ENCODE peak calls at places on chromosomes 3 and 15, in four cellular contexts. G is Panc1, B is transverse colon, X is progenitor cell of endocrine pancreas. A is an unnamed sample.

GRCh38 chr3:36932979-36933378 is 11.9 kb downstream of the TRANK1 start:
- DNase-seq in B (no peak), G (no peak), X (no peak), A (no peak)

GRCh38 chr3:51682079-51682478 is 11.0 kb downstream of the TEX264 start:
- DNase-seq in B (peak; percentile 74), X (no peak), G (peak; percentile 76), A (no peak)

GRCh38 chr15:69958494-69959134 is 139.1 kb downstream of the TLE3 start:
- DNase-seq in G (no peak), B (no peak), X (no peak), A (no peak)

GRCh38 chr3:78029775-78030174 is 989.9 kb downstream of the ROBO2 start:
- DNase-seq in X (no peak), B (no peak), G (no peak), A (no peak)

GRCh38 chr3:177893321-177893720 is 642.9 kb upstream of the KCNMB2 start:
- DNase-seq in G (no peak), B (no peak), X (no peak), A (no peak)

GRCh38 chr3:23385327-23385726 is 182.2 kb downstream of the UBE2E2 start:
- DNase-seq in X (no peak), G (no peak), B (no peak), A (no peak)

GRCh38 chr3:54047568-54047967 is 74.8 kb upstream of the CACNA2D3 start:
- DNase-seq in B (no peak), X (no peak), G (no peak), A (no peak)

GRCh38 chr3:115381573-115381912 is 234.5 kb upstream of the ZBTB20 start:
- DNase-seq in X (no peak), G (no peak), B (no peak), A (no peak)

GRCh38 chr3:170330366-170330765 is 27.1 kb upstream of the SKIL start:
- DNase-seq in G (peak; percentile 30), B (peak; percentile 28), X (no peak), A (no peak)

GRCh38 chr3:155078959-155079794 is 942 bp upstream of the MME start:
- DNase-seq in X (no peak), G (no peak), B (no peak), A (no peak)

GRCh38 chr3:55959681-55960080 is 472.6 kb upstream of the WNT5A start:
- DNase-seq in G (no peak), X (no peak), B (no peak), A (no peak)

GRCh38 chr3:81749285-81749684 is 12.2 kb downstream of the GBE1 start:
- DNase-seq in B (no peak), X (no peak), G (no peak), A (no peak)

DNA sequence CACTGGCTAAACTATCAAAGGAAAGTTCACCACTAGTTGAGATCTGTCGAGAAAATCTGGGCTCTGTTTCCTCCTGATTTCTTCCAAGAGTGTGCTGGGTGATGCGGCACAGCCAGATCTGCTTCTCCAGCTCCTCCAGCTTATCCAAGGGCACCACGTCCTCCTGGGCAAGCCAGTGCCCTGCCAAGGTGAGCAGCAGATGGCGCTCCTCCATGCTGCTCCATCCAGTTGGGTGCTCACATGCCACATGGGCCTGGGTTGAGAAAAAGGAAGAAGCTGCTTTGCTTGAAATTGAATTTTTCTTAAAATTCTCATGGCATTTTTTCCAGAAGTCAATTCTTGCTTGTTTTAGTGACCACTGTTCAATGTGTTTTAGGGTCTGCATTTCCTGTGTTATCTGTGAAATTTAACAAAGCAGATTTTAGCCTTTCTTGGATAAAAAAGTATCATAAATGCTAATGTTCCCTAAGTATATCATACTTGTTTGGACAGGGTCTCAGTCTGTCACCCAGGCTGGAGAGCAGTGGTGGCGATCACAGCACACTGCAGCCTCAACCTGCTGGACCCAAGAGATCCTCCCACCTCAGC is 47.3 kb downstream of the EIF3J start:
- DNase-seq in G (peak; percentile 36), X (no peak), B (peak; percentile 49), A (no peak)
- TF ChIP-seq CTCF in G (peak; percentile 86), X (peak; percentile 27), B (no peak), A (no peak)

DNA sequence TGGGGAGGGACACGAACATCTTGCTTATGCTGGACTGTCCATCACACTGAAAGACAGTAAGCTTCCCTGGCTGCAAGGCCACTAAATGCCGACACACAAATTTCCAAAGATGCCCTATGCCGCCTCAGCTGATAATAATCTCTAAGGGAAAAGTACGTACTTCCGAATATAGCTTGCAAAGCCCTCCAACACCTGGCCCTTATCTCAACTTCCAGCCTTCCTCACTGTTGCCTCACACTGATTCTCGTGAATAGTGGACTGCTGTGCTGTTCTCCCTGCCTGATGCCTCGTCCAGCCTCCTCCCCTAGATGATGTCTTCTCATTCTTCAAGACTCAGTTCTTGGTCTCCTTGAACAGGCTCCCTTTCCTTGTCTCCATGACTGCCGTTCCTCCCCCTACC is 72.3 kb downstream of the CD47 start:
- DNase-seq in G (no peak), B (no peak), X (no peak), A (no peak)
- TF ChIP-seq CTCF in G (no peak), B (no peak), X (no peak), A (no peak)

DNA sequence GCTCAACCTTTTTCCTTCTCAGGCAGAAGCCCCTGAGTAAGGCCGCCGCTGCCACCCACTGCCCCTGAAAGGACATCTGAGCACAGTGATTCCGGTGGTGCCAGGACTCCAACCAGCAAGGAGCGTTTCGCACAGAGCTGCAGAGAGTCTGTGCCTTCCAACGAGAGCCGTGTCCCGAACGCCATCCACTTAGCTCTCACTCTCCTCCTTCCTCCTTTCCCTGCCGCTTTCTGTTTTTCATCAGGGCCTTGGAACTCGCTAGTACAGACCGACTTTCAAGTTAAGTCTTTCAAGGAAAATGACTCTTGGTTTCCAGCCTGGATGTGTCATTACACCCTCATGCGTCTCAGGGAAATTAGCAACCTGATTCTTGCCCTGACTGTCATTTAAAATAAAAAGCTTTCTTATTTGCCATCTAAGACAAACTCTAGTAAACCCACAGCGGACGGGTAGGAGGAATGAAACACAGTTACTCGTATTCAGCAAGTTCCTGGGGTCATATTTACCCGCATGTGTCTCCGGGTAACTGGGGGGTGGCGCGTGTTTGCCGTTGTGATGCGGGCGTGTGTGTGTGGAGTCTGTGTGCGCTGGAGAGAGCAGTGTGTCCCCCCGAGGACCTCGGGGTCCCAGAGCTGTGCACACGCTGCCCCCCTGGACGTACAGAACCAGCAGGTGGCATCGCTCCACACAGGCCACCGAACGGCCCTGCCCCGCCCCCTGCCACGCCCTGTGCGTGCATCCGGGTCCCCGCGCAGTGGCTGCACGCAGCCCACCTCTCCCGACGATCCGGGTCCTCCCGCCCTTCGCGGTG is 30.4 kb upstream of the ALDH1A3 start:
- DNase-seq in G (peak; percentile 24), B (peak; percentile 72), X (peak; percentile 23), A (no peak)
- TF ChIP-seq CTCF in G (peak; percentile 78), B (no peak), X (no peak), A (no peak)

DNA sequence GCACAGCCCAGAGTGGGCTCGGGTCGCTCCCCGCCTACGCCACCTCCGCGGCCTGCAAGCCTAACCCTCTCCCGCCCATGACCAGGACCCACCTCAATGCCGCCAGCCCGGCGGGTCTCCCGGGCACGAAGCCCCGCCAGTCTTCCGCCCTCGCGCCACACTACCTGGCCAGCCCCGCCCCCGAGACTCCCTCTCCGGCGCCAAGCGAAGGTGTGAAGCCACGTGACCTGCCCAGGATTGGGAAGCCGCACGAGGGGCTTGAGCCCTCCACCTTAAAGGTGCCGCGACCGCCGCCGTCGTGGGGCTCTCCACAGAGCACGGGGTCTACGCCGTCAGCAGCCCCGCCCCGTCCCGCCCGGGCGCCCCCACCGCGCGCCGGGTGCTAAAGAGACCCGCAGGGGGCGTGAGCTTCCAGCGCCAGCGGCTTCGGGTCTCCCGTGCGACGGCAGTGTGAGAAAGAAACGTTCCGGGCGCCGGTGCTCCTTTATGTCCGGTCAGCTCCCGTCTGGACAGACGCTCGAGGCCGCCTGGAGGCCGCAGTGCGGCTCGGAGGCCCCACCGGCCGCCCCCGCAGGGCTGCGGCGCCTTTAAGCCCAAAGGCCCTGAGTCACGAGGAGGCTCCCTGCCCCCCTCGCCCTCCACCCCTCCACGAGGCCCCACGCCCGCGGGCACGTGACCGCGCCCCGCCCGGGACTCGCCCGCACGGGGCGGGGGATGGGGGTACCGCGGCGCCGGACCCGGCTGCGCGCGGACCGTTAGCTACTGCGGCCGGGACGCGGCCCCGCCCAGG is at the start of gene CPEB1:
- DNase-seq in X (no peak), B (peak; percentile 42), G (no peak), A (no peak)
- TF ChIP-seq CTCF in X (peak; percentile 35), B (no peak), G (peak; percentile 56), A (no peak)

DNA sequence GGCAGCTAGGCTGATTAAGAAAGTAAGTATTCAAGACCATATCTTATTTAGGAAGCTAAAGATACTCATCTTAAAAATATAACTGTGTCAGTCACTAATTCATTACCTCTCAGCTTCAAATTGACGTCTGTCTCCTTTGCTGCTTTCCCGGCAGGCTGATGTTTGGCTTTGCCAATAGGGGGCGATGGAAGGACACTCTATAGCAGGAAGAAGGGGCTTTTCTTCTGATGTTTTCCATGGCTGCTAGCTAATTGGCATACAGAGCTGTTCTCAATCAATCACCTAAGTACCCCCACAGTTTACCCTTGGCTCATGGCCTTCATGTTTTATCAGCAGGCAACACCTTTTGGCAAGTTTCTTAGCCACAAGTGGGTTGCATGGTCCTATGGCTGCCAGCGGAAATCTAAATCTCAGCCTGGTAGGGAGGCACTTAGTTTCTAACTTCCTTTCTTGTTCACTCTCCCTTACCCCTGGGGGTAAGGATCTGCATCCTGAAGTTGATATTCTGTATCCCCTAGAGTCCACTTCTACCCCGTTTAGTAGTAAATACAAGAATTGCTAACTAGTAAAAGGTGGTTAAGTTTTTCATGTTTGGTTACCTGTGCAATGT is 45.0 kb downstream of the ESYT3 start:
- DNase-seq in B (no peak), X (no peak), G (peak; percentile 51), A (no peak)
- TF ChIP-seq CTCF in B (peak; percentile 41), X (peak; percentile 84), G (peak; percentile 95), A (peak; percentile 54)

GRCh38 chr3:1227111-1227510 is 134.3 kb downstream of the CNTN6 start:
- DNase-seq in X (no peak), G (no peak), B (no peak), A (no peak)
- TF ChIP-seq CTCF in X (no peak), G (no peak), B (no peak), A (no peak)

A was measured in mesothelial cell of epicardium.